ENCODE peak calls at places on chromosomes 7 and 10, in seven cellular contexts. I is neuronal stem cell, G is trophoblast cell, K is mesenchymal stem cell, L is H1, H is H9, A is mesendoderm. Q is an unnamed sample.

GRCh38 chr10:131979821-131980270 is 1.9 kb downstream of the BNIP3 start:
- DNase-seq in I (no peak), G (peak), K (peak), L (no peak), H (no peak), A (peak), Q (peak)

GRCh38 chr7:107686816-107687387 is 26.3 kb downstream of the SLC26A4 start:
- DNase-seq in I (no peak), G (no peak), K (no peak), L (no peak), H (no peak), A (no peak), Q (no peak)

GRCh38 chr10:113024930-113025329 is 74.9 kb downstream of the TCF7L2 start:
- DNase-seq in I (no peak), G (no peak), K (no peak), L (no peak), H (no peak), A (no peak), Q (no peak)

GRCh38 chr7:90648834-90649233 is 52.7 kb downstream of the CDK14 start:
- DNase-seq in I (no peak), G (no peak), K (no peak), L (no peak), H (no peak), A (no peak), Q (no peak)

GRCh38 chr7:149459540-149460433 is 1.1 kb downstream of the ZNF777 start:
- DNase-seq in I (peak), G (peak), K (peak), L (peak), H (no peak), A (peak), Q (no peak)

GRCh38 chr10:79102056-79102874 is 33.5 kb downstream of the ZMIZ1 start:
- DNase-seq in I (no peak), G (no peak), K (peak), L (no peak), H (no peak), A (peak), Q (peak)

GRCh38 chr7:113880467-113881040 is 38.3 kb downstream of the PPP1R3A start:
- DNase-seq in I (no peak), G (no peak), K (no peak), L (no peak), H (no peak), A (no peak), Q (no peak)

GRCh38 chr10:10865303-10865702 is 152.4 kb upstream of the CELF2 start:
- DNase-seq in I (no peak), G (no peak), K (no peak), L (no peak), H (no peak), A (no peak), Q (peak)

GRCh38 chr7:155011081-155011480 is 8.2 kb upstream of the PAXIP1 start:
- DNase-seq in I (no peak), G (no peak), K (no peak), L (no peak), H (no peak), A (no peak), Q (no peak)

GRCh38 chr10:87775766-87776165 is 42.3 kb downstream of the ATAD1 start:
- DNase-seq in I (no peak), G (no peak), K (peak), L (no peak), H (no peak), A (no peak), Q (peak)

GRCh38 chr7:26369519-26370385 is 78.1 kb downstream of the SNX10 start:
- DNase-seq in I (peak), G (peak), K (peak), L (no peak), H (no peak), A (no peak), Q (peak)

GRCh38 chr7:141072548-141073172 is 1.2 kb upstream of the TMEM178B start:
- DNase-seq in I (peak), G (peak), K (peak), L (peak), H (peak), A (peak), Q (peak)

GRCh38 chr10:43040482-43041256 is 36.2 kb upstream of the RET start:
- DNase-seq in I (no peak), G (no peak), K (no peak), L (no peak), H (no peak), A (no peak), Q (no peak)

GRCh38 chr7:36784991-36785940 is 61.0 kb upstream of the AOAH start:
- DNase-seq in I (no peak), G (peak), K (no peak), L (no peak), H (no peak), A (no peak), Q (no peak)

GRCh38 chr7:103573479-103574058 is 127.6 kb upstream of the SLC26A5 start:
- DNase-seq in I (peak), G (peak), K (peak), L (no peak), H (no peak), A (peak), Q (peak)

GRCh38 chr7:90955641-90956207 is 308.5 kb upstream of the FZD1 start:
- DNase-seq in I (no peak), G (no peak), K (no peak), L (no peak), H (no peak), A (no peak), Q (no peak)

GRCh38 chr7:64871761-64872160 is 31.3 kb upstream of the ZNF273 start:
- DNase-seq in I (no peak), G (no peak), K (no peak), L (no peak), H (peak), A (no peak), Q (no peak)

GRCh38 chr10:8061274-8062211 is 7.1 kb downstream of the GATA3 start:
- DNase-seq in I (peak), G (peak), K (no peak), L (no peak), H (no peak), A (peak), Q (no peak)

GRCh38 chr10:69360485-69361302 is 56.0 kb downstream of the TACR2 start:
- DNase-seq in I (no peak), G (no peak), K (peak), L (no peak), H (no peak), A (no peak), Q (peak)

GRCh38 chr10:3354171-3354570 is 181.6 kb upstream of the PITRM1 start:
- DNase-seq in I (no peak), G (no peak), K (peak), L (no peak), H (no peak), A (no peak), Q (no peak)

GRCh38 chr10:69934768-69935167 is 117.9 kb upstream of the MACROH2A2 start:
- DNase-seq in I (no peak), G (no peak), K (no peak), L (no peak), H (no peak), A (no peak), Q (no peak)

GRCh38 chr7:38318803-38319416 is 45.5 kb upstream of the TARP start:
- DNase-seq in I (peak), G (peak), K (peak), L (no peak), H (peak), A (peak), Q (peak)

GRCh38 chr7:26284995-26285632 is 6.5 kb upstream of the SNX10 start:
- DNase-seq in I (no peak), G (peak), K (no peak), L (no peak), H (no peak), A (peak), Q (no peak)

GRCh38 chr10:76089626-76090185 is 658.3 kb downstream of the LRMDA start:
- DNase-seq in I (no peak), G (no peak), K (no peak), L (no peak), H (no peak), A (no peak), Q (no peak)

GRCh38 chr7:50676754-50677153 is 105.9 kb downstream of the GRB10 start:
- DNase-seq in I (no peak), G (no peak), K (no peak), L (no peak), H (no peak), A (no peak), Q (no peak)

GRCh38 chr7:107068156-107068555 is 23.7 kb downstream of the PRKAR2B start:
- DNase-seq in I (no peak), G (no peak), K (peak), L (no peak), H (no peak), A (no peak), Q (no peak)

GRCh38 chr7:157041004-157041403 is 30.5 kb upstream of the MNX1 start:
- DNase-seq in I (no peak), G (no peak), K (no peak), L (no peak), H (no peak), A (peak), Q (peak)

GRCh38 chr10:131650169-131650705 is 250.6 kb upstream of the PPP2R2D start:
- DNase-seq in I (no peak), G (no peak), K (no peak), L (peak), H (no peak), A (no peak), Q (no peak)

GRCh38 chr10:129968937-129969527 is 5.0 kb upstream of the EBF3 start:
- DNase-seq in I (peak), G (no peak), K (peak), L (peak), H (peak), A (peak), Q (peak)

GRCh38 chr10:103466734-103467133 is 8.0 kb upstream of the CALHM1 start:
- DNase-seq in I (no peak), G (no peak), K (peak), L (no peak), H (no peak), A (peak), Q (peak)
- H3K9ac ChIP-seq in I (no peak), G (no peak), K (no peak), L (no peak), H (no peak), A (no peak), Q (no peak)

GRCh38 chr10:94608530-94608929 is 62.9 kb downstream of the HELLS start:
- DNase-seq in I (no peak), G (no peak), K (no peak), L (no peak), H (no peak), A (no peak), Q (no peak)
- H3K23ac ChIP-seq in I (no peak), G (no peak), K (no peak), L (no peak), H (no peak), A (no peak), Q (no peak)

GRCh38 chr7:116810267-116811116 is 51.9 kb upstream of the CAPZA2 start:
- DNase-seq in I (no peak), G (peak), K (peak), L (no peak), H (no peak), A (peak), Q (no peak)
- H3K9ac ChIP-seq in I (no peak), G (no peak), K (peak), L (no peak), H (no peak), A (no peak), Q (no peak)

GRCh38 chr7:130006771-130007170 is 44.4 kb downstream of the ZC3HC1 start:
- DNase-seq in I (no peak), G (no peak), K (no peak), L (no peak), H (peak), A (no peak), Q (no peak)

GRCh38 chr7:130013241-130013640 is 37.9 kb downstream of the ZC3HC1 start:
- DNase-seq in I (no peak), G (no peak), K (no peak), L (no peak), H (no peak), A (no peak), Q (no peak)

GRCh38 chr7:130010689-130011412 is 40.3 kb downstream of the ZC3HC1 start:
- DNase-seq in I (peak), G (peak), K (peak), L (peak), H (peak), A (peak), Q (peak)

GRCh38 chr7:130008941-130009847 is 42.0 kb downstream of the ZC3HC1 start:
- DNase-seq in I (no peak), G (peak), K (peak), L (no peak), H (peak), A (peak), Q (peak)

GRCh38 chr7:130009848-130010688 is 41.1 kb downstream of the ZC3HC1 start:
- DNase-seq in I (no peak), G (peak), K (peak), L (peak), H (no peak), A (peak), Q (peak)
- H3K23ac ChIP-seq in I (peak), G (no peak), K (no peak), L (no peak), H (no peak), A (no peak), Q (peak)

GRCh38 chr10:127525686-127526085 is 23.4 kb upstream of the NPS start:
- DNase-seq in I (no peak), G (no peak), K (no peak), L (no peak), H (no peak), A (no peak), Q (no peak)

GRCh38 chr10:127524229-127524628 is 24.9 kb upstream of the NPS start:
- DNase-seq in I (no peak), G (no peak), K (no peak), L (no peak), H (no peak), A (peak), Q (no peak)

GRCh38 chr10:127527320-127527719 is 21.8 kb upstream of the NPS start:
- DNase-seq in I (no peak), G (no peak), K (no peak), L (no peak), H (no peak), A (no peak), Q (no peak)

GRCh38 chr10:127524869-127525268 is 24.2 kb upstream of the NPS start:
- DNase-seq in I (no peak), G (no peak), K (no peak), L (no peak), H (no peak), A (no peak), Q (no peak)

GRCh38 chr10:127522298-127522697 is 26.8 kb upstream of the NPS start:
- DNase-seq in I (no peak), G (no peak), K (no peak), L (no peak), H (no peak), A (no peak), Q (no peak)
- H3K9ac ChIP-seq in I (no peak), G (no peak), K (no peak), L (no peak), H (no peak), A (no peak), Q (no peak)

GRCh38 chr7:46107610-46108217 is 186.6 kb upstream of the IGFBP3 start:
- DNase-seq in I (no peak), G (peak), K (no peak), L (no peak), H (no peak), A (no peak), Q (no peak)
- H3K23ac ChIP-seq in I (no peak), G (no peak), K (no peak), L (no peak), H (no peak), A (no peak), Q (no peak)